ENCODE peak calls at places on chromosome 15, in ten cellular contexts. W is foreskin fibroblast; H is effector CD4-positive, alpha-beta T cell; K is COR-L47; P is T-helper 17 cell; B is neural progenitor cell; V is RKO; N is GM10248; C is stomach; Y is AG04449. F is an unnamed sample.

GRCh38 chr15:64288577-64288976 is 67.4 kb downstream of the CSNK1G1 start:
- DNase-seq in W (peak), H (no peak), K (no peak), P (no peak), B (no peak), V (peak), N (no peak), C (no peak), Y (no peak), F (no peak)

GRCh38 chr15:38084289-38084688 is 149.8 kb downstream of the TMCO5A start:
- DNase-seq in W (peak), H (no peak), K (no peak), P (no peak), B (no peak), V (no peak), N (peak), C (no peak), Y (no peak), F (no peak)

GRCh38 chr15:35118987-35119386 is 33.9 kb upstream of the NANOGP8 start:
- DNase-seq in W (no peak), H (no peak), K (peak), P (no peak), B (no peak), V (no peak), N (no peak), C (no peak), Y (no peak), F (no peak)

GRCh38 chr15:88979674-88980073 is 66.5 kb upstream of the MFGE8 start:
- DNase-seq in W (no peak), H (no peak), K (no peak), P (no peak), B (no peak), V (no peak), N (no peak), C (no peak), Y (no peak), F (no peak)

GRCh38 chr15:89356634-89357298 is 22.1 kb upstream of the POLG start:
- DNase-seq in W (peak), H (no peak), K (peak), P (no peak), B (peak), V (peak), N (no peak), C (no peak), Y (no peak), F (no peak)

GRCh38 chr15:80152896-80153876 is at the start of gene FAH:
- DNase-seq in W (peak), H (peak), K (peak), P (no peak), B (peak), V (peak), N (no peak), C (no peak), Y (no peak), F (peak)

GRCh38 chr15:76235186-76235826 is 76.0 kb downstream of the ETFA start:
- DNase-seq in W (peak), H (no peak), K (peak), P (no peak), B (peak), V (peak), N (peak), C (no peak), Y (peak), F (no peak)

GRCh38 chr15:77178421-77178820 is 107.5 kb upstream of the TSPAN3 start:
- DNase-seq in W (no peak), H (no peak), K (no peak), P (no peak), B (no peak), V (no peak), N (no peak), C (no peak), Y (no peak), F (no peak)

GRCh38 chr15:90402230-90402629 is 14.2 kb downstream of the IQGAP1 start:
- DNase-seq in W (peak), H (no peak), K (no peak), P (no peak), B (no peak), V (peak), N (no peak), C (no peak), Y (no peak), F (peak)

GRCh38 chr15:78389356-78389755 is 48.7 kb upstream of the IREB2 start:
- DNase-seq in W (no peak), H (no peak), K (no peak), P (no peak), B (no peak), V (no peak), N (no peak), C (peak), Y (no peak), F (no peak)

GRCh38 chr15:48170981-48171380 is 7.1 kb downstream of the MYEF2 start:
- DNase-seq in W (no peak), H (no peak), K (no peak), P (no peak), B (peak), V (no peak), N (no peak), C (no peak), Y (no peak), F (no peak)

GRCh38 chr15:99450896-99451358 is 114.9 kb upstream of the MEF2A start:
- DNase-seq in W (no peak), H (no peak), K (peak), P (no peak), B (peak), V (no peak), N (peak), C (peak), Y (no peak), F (no peak)

GRCh38 chr15:95226835-95227234 is 995.5 kb downstream of the MCTP2 start:
- DNase-seq in W (no peak), H (no peak), K (no peak), P (no peak), B (no peak), V (no peak), N (no peak), C (no peak), Y (no peak), F (no peak)

GRCh38 chr15:100002091-100002620 is 268.9 kb upstream of the LYSMD4 start:
- DNase-seq in W (no peak), H (no peak), K (no peak), P (no peak), B (peak), V (no peak), N (no peak), C (no peak), Y (no peak), F (no peak)

GRCh38 chr15:78129098-78130011 is 1.9 kb downstream of the CIB2 start:
- DNase-seq in W (no peak), H (no peak), K (no peak), P (no peak), B (no peak), V (no peak), N (no peak), C (no peak), Y (no peak), F (no peak)

GRCh38 chr15:75363786-75364185 is 4.6 kb downstream of the MAN2C1 start:
- DNase-seq in W (no peak), H (no peak), K (no peak), P (no peak), B (no peak), V (no peak), N (no peak), C (no peak), Y (no peak), F (no peak)

GRCh38 chr15:49881866-49882265 is 237.2 kb downstream of the ATP8B4 start:
- DNase-seq in W (no peak), H (no peak), K (no peak), P (no peak), B (no peak), V (no peak), N (no peak), C (no peak), Y (no peak), F (no peak)

GRCh38 chr15:70669966-70670658 is 93.2 kb downstream of the UACA start:
- DNase-seq in W (no peak), H (no peak), K (no peak), P (no peak), B (no peak), V (no peak), N (no peak), C (peak), Y (no peak), F (no peak)

GRCh38 chr15:85788796-85789495 is 5.8 kb downstream of the KLHL25 start:
- DNase-seq in W (no peak), H (no peak), K (no peak), P (no peak), B (no peak), V (no peak), N (no peak), C (peak), Y (no peak), F (no peak)

GRCh38 chr15:76582550-76582949 is 246.0 kb downstream of the ISL2 start:
- DNase-seq in W (no peak), H (no peak), K (no peak), P (no peak), B (no peak), V (no peak), N (no peak), C (no peak), Y (no peak), F (no peak)

GRCh38 chr15:93800805-93801204 is 430.6 kb upstream of the MCTP2 start:
- DNase-seq in W (no peak), H (no peak), K (no peak), P (no peak), B (no peak), V (no peak), N (no peak), C (no peak), Y (no peak), F (no peak)

GRCh38 chr15:37801529-37801928 is 132.9 kb upstream of the TMCO5A start:
- DNase-seq in W (no peak), H (no peak), K (no peak), P (no peak), B (no peak), V (no peak), N (no peak), C (no peak), Y (no peak), F (no peak)